ENCODE peak calls at places on chromosomes 11 and 22, in four cellular contexts. Q is cardiac muscle cell, R is uterus, T is HCT116. L is an unnamed sample. For H3K4me1, the result is how much of the 10 kb centered on the place peaks cover.

GRCh38 chr11:86182976-86183584 is 61.5 kb upstream of the EED start:
- DNase-seq in T (no peak), R (no peak), Q (no peak), L (peak)

GRCh38 chr22:44998296-44998695 is 11.5 kb downstream of the PHF21B start:
- DNase-seq in T (no peak), Q (no peak), R (no peak), L (no peak)

GRCh38 chr11:27350503-27350902 is 12.5 kb downstream of the CCDC34 start:
- DNase-seq in T (no peak), Q (peak), R (no peak), L (no peak)

GRCh38 chr11:43950323-43950855 is 8.0 kb downstream of the C11orf96 start:
- DNase-seq in Q (no peak), T (no peak), R (no peak), L (no peak)

GRCh38 chr11:19995131-19995530 is 165.1 kb downstream of the DBX1 start:
- DNase-seq in Q (peak), T (peak), R (no peak), L (peak)

GRCh38 chr11:120306519-120307242 is 18.4 kb upstream of the TLCD5 start:
- DNase-seq in T (peak), Q (peak), R (no peak), L (peak)

GRCh38 chr11:45252134-45252856 is 33.8 kb downstream of the SYT13 start:
- DNase-seq in R (no peak), T (peak), Q (peak), L (no peak)

GRCh38 chr22:41288245-41288946 is 2.4 kb upstream of the RANGAP1 start:
- DNase-seq in Q (peak), R (no peak), T (peak), L (peak)

GRCh38 chr22:44683237-44683636 is 18.8 kb upstream of the PRR5 start:
- DNase-seq in Q (no peak), T (no peak), R (no peak), L (no peak)

GRCh38 chr11:110081462-110082233 is 11.5 kb upstream of the ZC3H12C start:
- DNase-seq in R (no peak), Q (no peak), T (no peak), L (peak)

GRCh38 chr22:33853200-33854097 is 66.8 kb downstream of the LARGE1 start:
- DNase-seq in Q (peak), R (peak), T (no peak), L (peak)

GRCh38 chr11:101127699-101128570 is 1.7 kb downstream of the PGR start:
- DNase-seq in T (no peak), Q (no peak), R (peak), L (no peak)

GRCh38 chr11:65293909-65294381 is 20.7 kb upstream of the CDC42EP2 start:
- DNase-seq in Q (no peak), R (peak), T (no peak), L (no peak)

GRCh38 chr11:2295971-2296912 is 5.5 kb downstream of the C11orf21 start:
- DNase-seq in Q (no peak), R (no peak), T (no peak), L (no peak)

GRCh38 chr11:8247312-8247711 is 16.4 kb downstream of the LMO1 start:
- DNase-seq in R (no peak), Q (peak), T (no peak), L (no peak)

GRCh38 chr22:19767427-19768380 is 7.1 kb downstream of the TBX1 start:
- DNase-seq in T (peak), Q (no peak), R (peak), L (no peak)

GRCh38 chr22:19766235-19766505 is 5.6 kb downstream of the TBX1 start:
- DNase-seq in T (no peak), Q (no peak), R (no peak), L (no peak)

GRCh38 chr22:19765477-19766234 is 5.1 kb downstream of the TBX1 start:
- DNase-seq in R (no peak), Q (peak), T (no peak), L (peak)

GRCh38 chr22:19764636-19765476 is 4.3 kb downstream of the TBX1 start:
- DNase-seq in T (no peak), Q (no peak), R (no peak), L (no peak)

DNA sequence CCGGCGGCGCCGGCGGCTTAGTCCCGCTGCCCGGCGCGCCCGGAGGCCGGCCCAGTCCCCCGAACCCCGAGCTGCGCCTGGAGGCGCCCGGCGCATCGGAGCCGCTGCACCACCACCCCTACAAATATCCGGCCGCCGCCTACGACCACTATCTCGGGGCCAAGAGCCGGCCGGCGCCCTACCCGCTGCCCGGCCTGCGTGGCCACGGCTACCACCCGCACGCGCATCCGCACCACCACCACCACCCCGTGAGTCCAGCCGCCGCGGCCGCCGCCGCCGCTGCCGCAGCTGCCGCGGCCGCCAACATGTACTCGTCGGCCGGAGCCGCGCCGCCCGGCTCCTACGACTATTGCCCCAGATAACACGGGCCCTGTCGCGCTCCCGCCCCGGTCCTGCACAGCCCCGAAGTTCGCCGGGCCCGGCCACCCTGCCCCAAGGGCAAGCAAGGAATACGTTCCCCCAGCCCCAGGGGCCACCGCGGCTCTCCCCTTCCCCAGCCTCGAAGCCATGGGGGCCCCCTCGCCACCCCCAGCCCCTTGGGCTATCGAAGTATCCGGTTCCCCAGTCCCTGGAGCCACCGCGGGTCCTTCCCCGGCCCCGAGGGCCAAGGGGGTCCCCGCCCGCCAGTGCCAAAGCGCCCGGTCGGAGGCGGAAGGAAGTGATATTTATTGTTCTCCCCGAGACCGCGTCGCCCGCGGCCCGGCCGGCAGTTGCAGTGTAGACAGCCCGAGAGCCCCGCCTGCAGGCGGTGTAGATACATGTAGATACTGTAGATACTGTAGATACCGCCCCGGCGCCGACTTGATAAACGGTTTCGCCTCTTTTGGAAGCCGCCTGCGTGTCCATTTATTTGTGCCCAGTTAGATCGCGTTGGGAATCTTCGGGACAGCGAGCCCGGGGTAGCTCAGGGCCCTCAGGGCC is 6.2 kb downstream of the TBX1 start:
- DNase-seq in R (no peak), Q (peak), T (peak), L (peak)
- TF ChIP-seq CTCF in R (no peak), Q (peak), T (peak), L (peak)

GRCh38 chr11:118144301-118144701 is 8.3 kb downstream of the SCN4B start:
- DNase-seq in T (no peak), R (no peak), Q (no peak), L (no peak)
- H3K4me1 ChIP-seq in T (under half), R (under half), Q (under half), L (under half)

GRCh38 chr22:42793848-42794405 is 63.1 kb downstream of the ARFGAP3 start:
- DNase-seq in Q (no peak), R (no peak), T (no peak), L (no peak)
- TF ChIP-seq CTCF in Q (no peak), R (no peak), T (no peak), L (no peak)

GRCh38 chr11:35204614-35205013 is 65.6 kb downstream of the CD44 start:
- DNase-seq in T (no peak), Q (no peak), R (no peak), L (no peak)
- H3K4me1 ChIP-seq in T (under half), Q (under half), R (under half), L (under half)

GRCh38 chr11:94767701-94768601 is at the start of gene AMOTL1:
- DNase-seq in R (peak), T (peak), Q (peak), L (peak)
- TF ChIP-seq CTCF in R (no peak), T (no peak), Q (no peak), L (peak)

DNA sequence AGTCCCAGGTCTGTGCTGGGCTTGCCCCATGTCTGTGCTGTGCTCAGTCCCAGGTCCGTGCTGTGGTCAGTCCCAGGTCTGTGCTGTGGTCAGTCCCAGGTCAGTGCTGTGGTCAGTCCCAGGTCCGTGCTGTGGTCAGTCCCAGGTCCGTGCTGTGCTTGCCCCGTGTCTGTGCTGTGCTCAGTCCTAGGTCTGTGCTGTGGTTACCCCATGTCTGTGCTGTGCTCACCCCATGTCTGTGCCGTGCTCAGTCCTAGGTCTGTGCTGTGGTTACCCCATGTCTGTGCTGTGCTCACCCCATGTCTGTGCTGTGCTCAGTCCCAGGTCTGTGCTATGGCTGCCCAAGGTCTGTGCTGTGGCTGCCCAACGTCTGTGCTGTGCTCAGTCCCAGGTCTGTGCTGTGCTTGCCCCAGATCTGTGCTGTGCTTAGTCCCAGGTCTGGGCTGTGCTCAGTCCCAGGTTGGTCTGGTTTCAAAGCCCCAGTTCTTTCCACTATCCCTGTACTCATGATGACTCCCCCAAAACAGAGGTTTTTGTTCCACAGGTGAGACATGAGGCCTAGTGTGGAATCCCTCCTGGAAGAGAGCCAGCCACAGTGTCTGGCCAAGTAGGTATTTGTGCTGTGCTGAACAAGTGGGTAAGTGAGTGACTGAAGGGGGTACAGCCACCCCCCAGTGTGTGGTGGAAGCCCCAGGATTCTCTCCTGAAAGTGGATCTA is 34.8 kb downstream of the IRAG1 start:
- DNase-seq in Q (no peak), R (no peak), T (no peak), L (no peak)
- H3K4me1 ChIP-seq in Q (under half), R (under half), T (half or more), L (under half)

GRCh38 chr22:48744283-48744641 is 1083.4 kb downstream of the BRD1 start:
- DNase-seq in Q (no peak), R (no peak), T (no peak), L (no peak)
- TF ChIP-seq CTCF in Q (no peak), R (no peak), T (no peak), L (no peak)

DNA sequence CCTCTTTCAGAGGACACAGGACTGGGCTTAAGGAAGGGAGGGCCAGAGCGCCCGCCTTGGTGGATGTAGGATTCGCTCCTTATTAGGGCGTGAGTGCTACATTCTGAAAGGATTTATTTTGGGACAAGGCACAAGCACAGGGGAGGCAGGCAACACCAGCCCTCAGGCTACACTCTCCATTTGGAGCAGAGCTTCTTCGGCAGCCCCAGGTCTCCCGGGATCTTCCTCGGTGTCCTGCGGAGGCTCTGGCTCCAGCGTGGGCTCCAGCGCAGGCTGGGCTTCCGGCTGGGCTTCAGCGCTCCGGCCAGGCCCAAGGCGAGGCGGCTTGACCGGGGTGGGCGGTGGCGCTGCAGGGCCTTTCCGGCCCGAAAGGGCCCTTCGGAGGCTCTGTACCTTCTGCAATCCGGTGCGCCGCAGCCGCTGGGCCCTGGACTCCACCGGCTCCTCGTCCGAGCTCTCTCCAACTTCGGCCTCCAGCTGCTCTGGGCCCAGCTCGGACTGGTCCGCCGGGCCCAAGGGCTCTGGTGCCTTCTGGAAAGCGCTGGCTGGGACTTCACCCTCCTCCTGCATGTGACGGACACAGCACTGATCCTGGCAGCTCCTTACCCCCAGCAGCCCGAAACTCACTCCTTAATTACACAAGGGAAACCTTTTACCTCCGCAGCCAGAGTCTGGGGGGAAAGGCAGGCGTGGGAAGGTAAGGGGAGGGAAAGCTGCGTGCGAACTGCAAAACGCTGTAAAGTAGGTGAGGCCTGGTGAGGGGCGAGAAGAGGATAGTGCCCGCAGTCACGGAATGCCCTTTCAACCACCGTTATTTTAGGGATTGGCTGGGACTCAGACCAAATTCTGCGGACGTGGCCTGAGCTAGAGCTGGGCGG is 1.1 kb downstream of the CAVIN3 start:
- DNase-seq in R (peak), Q (peak), T (no peak), L (peak)
- H3K4me1 ChIP-seq in R (under half), Q (under half), T (half or more), L (under half)

DNA sequence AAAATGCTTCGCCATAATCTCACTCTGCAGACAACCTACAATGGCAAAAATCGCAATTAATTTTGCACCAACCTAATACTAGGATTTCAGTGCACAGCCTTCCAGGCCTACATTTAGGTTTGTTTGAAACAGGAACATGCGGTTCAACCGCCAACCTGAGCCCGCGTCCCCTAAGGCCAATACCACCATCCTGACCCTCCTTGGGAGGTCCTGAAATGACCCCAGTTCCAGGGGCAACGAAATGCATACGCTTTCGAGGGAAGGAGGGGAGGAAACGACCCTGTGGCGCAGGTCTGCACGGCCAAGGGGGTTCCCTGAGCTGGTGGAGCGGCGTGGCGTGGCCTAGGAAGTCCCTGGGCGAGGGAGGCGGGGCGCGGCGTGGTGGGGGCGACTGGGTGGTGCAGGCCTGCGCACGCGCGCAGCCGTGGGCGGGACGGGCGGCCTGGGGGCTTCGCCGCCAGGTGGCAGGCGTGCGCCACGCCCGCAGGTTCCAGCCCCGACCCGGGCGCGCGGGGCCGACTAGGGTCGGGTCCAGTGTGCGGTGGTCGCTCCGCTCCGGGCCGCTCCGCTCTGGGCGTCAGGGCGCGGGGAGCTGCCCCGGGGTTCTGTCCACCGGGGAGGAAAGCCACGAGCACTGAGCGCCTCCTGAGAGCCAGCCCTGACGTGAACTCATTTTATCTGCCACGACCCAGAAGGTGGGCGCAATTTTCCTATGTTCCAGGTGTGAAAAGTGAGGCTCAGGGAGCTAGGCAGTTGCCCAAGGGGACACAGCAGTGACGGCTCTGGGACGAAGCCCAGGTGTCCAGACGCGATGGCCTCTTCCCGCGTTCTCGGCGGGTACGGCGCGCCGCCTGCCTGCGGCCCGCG is 94.2 kb downstream of the SWAP70 start:
- DNase-seq in R (peak), T (peak), Q (peak), L (no peak)
- TF ChIP-seq CTCF in R (peak), T (no peak), Q (peak), L (peak)

L was measured in foreskin keratinocyte.